ENCODE peak calls at places on chromosomes 5 and 9, in seven cellular contexts. W is activated CD4-positive, alpha-beta T cell treated with anti-CD3 and anti-CD28 coated beads, Interleukin-2, amount 50 U/mL, for 1 hour; T is glutamatergic neuron; P is nephron progenitor cell; U is Kasumi-1; J is GM04503; G is astrocyte of the spinal cord. S is an unnamed sample.

GRCh38 chr9:3241290-3241689 is 284.5 kb downstream of the RFX3 start:
- DNase-seq in G (peak), T (no peak), U (no peak), W (no peak), P (no peak), J (no peak), S (no peak)

GRCh38 chr5:91222482-91222881 is 160.6 kb downstream of the ARRDC3 start:
- DNase-seq in J (no peak), P (no peak), U (no peak), G (no peak), W (no peak), T (no peak), S (no peak)

GRCh38 chr5:31161772-31162171 is 31.7 kb upstream of the CDH6 start:
- DNase-seq in U (no peak), P (no peak), W (no peak), J (no peak), T (no peak), G (peak), S (no peak)

GRCh38 chr5:181188700-181189362 is 16.2 kb downstream of the TRIM7 start:
- DNase-seq in W (peak), J (no peak), P (peak), G (peak), T (peak), U (no peak), S (no peak)

GRCh38 chr9:78118742-78119473 is 87.3 kb upstream of the GNAQ start:
- DNase-seq in P (no peak), G (peak), U (peak), J (peak), W (no peak), T (no peak), S (peak)

GRCh38 chr5:58322453-58322852 is 137.4 kb downstream of the PLK2 start:
- DNase-seq in J (peak), T (no peak), U (no peak), W (no peak), G (peak), P (no peak), S (peak)

GRCh38 chr9:124217839-124218437 is 39.8 kb upstream of the NEK6 start:
- DNase-seq in G (no peak), J (no peak), P (no peak), T (no peak), W (no peak), U (no peak), S (peak)

GRCh38 chr5:93058309-93058708 is 522.7 kb downstream of the NR2F1-AS1 start:
- DNase-seq in G (peak), P (no peak), J (peak), U (no peak), T (no peak), W (no peak), S (peak)

GRCh38 chr9:137878146-137878941 is 762 bp downstream of the CACNA1B start:
- DNase-seq in U (no peak), G (peak), T (peak), W (no peak), P (peak), J (no peak), S (peak)

GRCh38 chr9:86732514-86732913 is 214.8 kb downstream of the GAS1 start:
- DNase-seq in G (peak), W (no peak), P (no peak), J (peak), T (no peak), U (no peak), S (peak)

GRCh38 chr9:29691758-29692407 is 2118.6 kb upstream of the C9orf72 start:
- DNase-seq in J (no peak), T (peak), G (peak), U (peak), W (no peak), P (peak), S (no peak)

GRCh38 chr9:109311281-109311680 is 9.6 kb downstream of the EPB41L4B start:
- DNase-seq in T (no peak), J (no peak), U (no peak), W (no peak), P (no peak), G (peak), S (no peak)

GRCh38 chr9:129166962-129167557 is 11.0 kb downstream of the IER5L start:
- DNase-seq in J (no peak), P (no peak), W (no peak), G (peak), U (peak), T (no peak), S (peak)

GRCh38 chr9:114395196-114395595 is 7.4 kb upstream of the AKNA start:
- DNase-seq in U (no peak), T (no peak), G (no peak), J (no peak), W (no peak), P (no peak), S (no peak)

GRCh38 chr5:42912184-42912766 is 100.6 kb upstream of the SELENOP start:
- DNase-seq in P (no peak), U (peak), T (no peak), W (peak), J (no peak), G (peak), S (peak)

S was measured in AG20443.